ENCODE peak calls at places on chromosome 11, in nine cellular contexts. One of them, this sample, is unnamed. For H3K9me3, the result is how much of the 10 kb centered on the place peaks cover.

GRCh38 chr11:35083181-35084061 is 55.5 kb upstream of the CD44 start:
- DNase-seq in colonic mucosa: peak
- DNase-seq in H1: no peak
- DNase-seq in hepatocyte: peak
- DNase-seq in heart left ventricle: peak
- DNase-seq in OCI-LY7: peak
- DNase-seq in CD8-positive, alpha-beta T cell: peak
- DNase-seq in endodermal cell: peak
- DNase-seq in left lung: peak
- DNase-seq in this sample: peak

GRCh38 chr11:77144196-77144853 is 16.3 kb downstream of the MYO7A start:
- DNase-seq in colonic mucosa: no peak
- DNase-seq in H1: no peak
- DNase-seq in hepatocyte: no peak
- DNase-seq in heart left ventricle: no peak
- DNase-seq in OCI-LY7: no peak
- DNase-seq in CD8-positive, alpha-beta T cell: no peak
- DNase-seq in endodermal cell: no peak
- DNase-seq in left lung: no peak
- DNase-seq in this sample: no peak

GRCh38 chr11:73204711-73205121 is 13.4 kb upstream of the P2RY2 start:
- DNase-seq in colonic mucosa: no peak
- DNase-seq in H1: no peak
- DNase-seq in hepatocyte: no peak
- DNase-seq in heart left ventricle: no peak
- DNase-seq in OCI-LY7: no peak
- DNase-seq in CD8-positive, alpha-beta T cell: no peak
- DNase-seq in endodermal cell: peak
- DNase-seq in left lung: peak
- DNase-seq in this sample: no peak

GRCh38 chr11:131408011-131408640 is 37.7 kb downstream of the NTM start:
- DNase-seq in colonic mucosa: no peak
- DNase-seq in H1: peak
- DNase-seq in hepatocyte: peak
- DNase-seq in heart left ventricle: no peak
- DNase-seq in OCI-LY7: peak
- DNase-seq in CD8-positive, alpha-beta T cell: no peak
- DNase-seq in endodermal cell: peak
- DNase-seq in left lung: no peak
- DNase-seq in this sample: peak

GRCh38 chr11:124313849-124314248 is at the start of gene OR8D1:
- DNase-seq in colonic mucosa: no peak
- DNase-seq in H1: no peak
- DNase-seq in hepatocyte: no peak
- DNase-seq in heart left ventricle: no peak
- DNase-seq in OCI-LY7: no peak
- DNase-seq in CD8-positive, alpha-beta T cell: no peak
- DNase-seq in endodermal cell: no peak
- DNase-seq in left lung: no peak
- DNase-seq in this sample: no peak

GRCh38 chr11:126880872-126881271 is 119.7 kb downstream of the KIRREL3 start:
- DNase-seq in colonic mucosa: no peak
- DNase-seq in H1: no peak
- DNase-seq in hepatocyte: no peak
- DNase-seq in heart left ventricle: no peak
- DNase-seq in OCI-LY7: no peak
- DNase-seq in CD8-positive, alpha-beta T cell: no peak
- DNase-seq in endodermal cell: no peak
- DNase-seq in left lung: no peak
- DNase-seq in this sample: no peak

GRCh38 chr11:62298975-62299374 is at the start of gene SCGB1D4:
- DNase-seq in colonic mucosa: no peak
- DNase-seq in H1: no peak
- DNase-seq in hepatocyte: no peak
- DNase-seq in heart left ventricle: no peak
- DNase-seq in OCI-LY7: no peak
- DNase-seq in CD8-positive, alpha-beta T cell: no peak
- DNase-seq in endodermal cell: no peak
- DNase-seq in left lung: no peak
- DNase-seq in this sample: no peak

GRCh38 chr11:117199916-117200812 is 994 bp downstream of the TAGLN start:
- DNase-seq in colonic mucosa: no peak
- DNase-seq in H1: no peak
- DNase-seq in hepatocyte: no peak
- DNase-seq in heart left ventricle: no peak
- DNase-seq in OCI-LY7: no peak
- DNase-seq in CD8-positive, alpha-beta T cell: no peak
- DNase-seq in endodermal cell: peak
- DNase-seq in left lung: no peak
- DNase-seq in this sample: no peak

GRCh38 chr11:1119282-1120146 is 38.2 kb upstream of the MUC5AC start:
- DNase-seq in colonic mucosa: no peak
- DNase-seq in H1: no peak
- DNase-seq in hepatocyte: no peak
- DNase-seq in heart left ventricle: no peak
- DNase-seq in OCI-LY7: no peak
- DNase-seq in CD8-positive, alpha-beta T cell: no peak
- DNase-seq in endodermal cell: peak
- DNase-seq in left lung: peak
- DNase-seq in this sample: peak

GRCh38 chr11:117584056-117584830 is 212.8 kb downstream of the DSCAML1 start:
- DNase-seq in colonic mucosa: no peak
- DNase-seq in H1: no peak
- DNase-seq in hepatocyte: no peak
- DNase-seq in heart left ventricle: no peak
- DNase-seq in OCI-LY7: no peak
- DNase-seq in CD8-positive, alpha-beta T cell: no peak
- DNase-seq in endodermal cell: no peak
- DNase-seq in left lung: no peak
- DNase-seq in this sample: no peak

GRCh38 chr11:134270250-134270714 is 5.9 kb upstream of the GLB1L3 start:
- DNase-seq in colonic mucosa: no peak
- DNase-seq in H1: no peak
- DNase-seq in hepatocyte: no peak
- DNase-seq in heart left ventricle: no peak
- DNase-seq in OCI-LY7: no peak
- DNase-seq in CD8-positive, alpha-beta T cell: no peak
- DNase-seq in endodermal cell: peak
- DNase-seq in left lung: no peak
- DNase-seq in this sample: no peak

GRCh38 chr11:1412377-1413095 is 22.8 kb downstream of the BRSK2 start:
- DNase-seq in colonic mucosa: no peak
- DNase-seq in H1: no peak
- DNase-seq in hepatocyte: no peak
- DNase-seq in heart left ventricle: no peak
- DNase-seq in OCI-LY7: no peak
- DNase-seq in CD8-positive, alpha-beta T cell: no peak
- DNase-seq in endodermal cell: no peak
- DNase-seq in left lung: no peak
- DNase-seq in this sample: peak

GRCh38 chr11:125022551-125022950 is 40.6 kb upstream of the SLC37A2 start:
- DNase-seq in colonic mucosa: no peak
- DNase-seq in H1: no peak
- DNase-seq in hepatocyte: no peak
- DNase-seq in heart left ventricle: no peak
- DNase-seq in OCI-LY7: no peak
- DNase-seq in CD8-positive, alpha-beta T cell: no peak
- DNase-seq in endodermal cell: no peak
- DNase-seq in left lung: no peak
- DNase-seq in this sample: no peak

GRCh38 chr11:61007971-61008896 is 36.8 kb downstream of the CD6 start:
- DNase-seq in colonic mucosa: peak
- DNase-seq in H1: peak
- DNase-seq in hepatocyte: peak
- DNase-seq in heart left ventricle: no peak
- DNase-seq in OCI-LY7: no peak
- DNase-seq in CD8-positive, alpha-beta T cell: no peak
- DNase-seq in endodermal cell: peak
- DNase-seq in left lung: no peak
- DNase-seq in this sample: peak

GRCh38 chr11:72762641-72763304 is 10.6 kb upstream of the ARAP1 start:
- DNase-seq in colonic mucosa: no peak
- DNase-seq in H1: no peak
- DNase-seq in hepatocyte: no peak
- DNase-seq in heart left ventricle: no peak
- DNase-seq in OCI-LY7: no peak
- DNase-seq in CD8-positive, alpha-beta T cell: no peak
- DNase-seq in endodermal cell: no peak
- DNase-seq in left lung: no peak
- DNase-seq in this sample: no peak

GRCh38 chr11:30392221-30392784 is 69.4 kb downstream of the ARL14EP start:
- DNase-seq in colonic mucosa: no peak
- DNase-seq in H1: no peak
- DNase-seq in hepatocyte: peak
- DNase-seq in heart left ventricle: peak
- DNase-seq in OCI-LY7: no peak
- DNase-seq in CD8-positive, alpha-beta T cell: no peak
- DNase-seq in endodermal cell: no peak
- DNase-seq in left lung: no peak
- DNase-seq in this sample: peak
- H3K9me3 ChIP-seq in colonic mucosa: under half
- H3K9me3 ChIP-seq in H1: under half
- H3K9me3 ChIP-seq in hepatocyte: under half
- H3K9me3 ChIP-seq in heart left ventricle: under half
- H3K9me3 ChIP-seq in OCI-LY7: under half
- H3K9me3 ChIP-seq in CD8-positive, alpha-beta T cell: under half
- H3K9me3 ChIP-seq in endodermal cell: under half
- H3K9me3 ChIP-seq in left lung: under half
- H3K9me3 ChIP-seq in this sample: under half

DNA sequence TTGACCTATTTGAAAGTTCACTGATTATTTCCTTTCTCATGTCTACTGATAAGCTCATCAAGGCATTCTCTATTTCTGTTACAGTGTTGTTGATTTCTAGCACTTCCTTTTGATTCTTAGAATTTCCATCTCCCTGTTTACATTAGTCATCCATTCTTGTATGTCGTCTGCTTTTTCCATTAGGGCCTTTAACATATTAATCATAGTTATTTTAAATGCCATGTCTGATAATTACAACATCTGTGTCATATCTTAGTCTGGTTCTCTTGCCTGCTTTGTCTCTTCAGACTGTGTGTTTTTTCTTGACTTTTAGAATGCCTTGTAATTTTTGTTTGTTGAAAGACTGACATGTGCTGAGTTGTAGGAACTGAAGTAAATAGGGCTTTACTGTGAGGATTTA is 602.1 kb downstream of the SOX6 start:
- DNase-seq in colonic mucosa: no peak
- DNase-seq in H1: no peak
- DNase-seq in hepatocyte: no peak
- DNase-seq in heart left ventricle: no peak
- DNase-seq in OCI-LY7: no peak
- DNase-seq in CD8-positive, alpha-beta T cell: no peak
- DNase-seq in endodermal cell: no peak
- DNase-seq in left lung: no peak
- DNase-seq in this sample: no peak
- TF ChIP-seq CTCF in colonic mucosa: no peak
- TF ChIP-seq CTCF in H1: no peak
- TF ChIP-seq CTCF in hepatocyte: no peak
- TF ChIP-seq CTCF in heart left ventricle: no peak
- TF ChIP-seq CTCF in OCI-LY7: no peak
- TF ChIP-seq CTCF in CD8-positive, alpha-beta T cell: no peak
- TF ChIP-seq CTCF in endodermal cell: no peak
- TF ChIP-seq CTCF in left lung: no peak
- TF ChIP-seq CTCF in this sample: no peak

GRCh38 chr11:58768137-58768536 is 36.4 kb upstream of the GLYAT start:
- DNase-seq in colonic mucosa: no peak
- DNase-seq in H1: no peak
- DNase-seq in hepatocyte: no peak
- DNase-seq in heart left ventricle: no peak
- DNase-seq in OCI-LY7: no peak
- DNase-seq in CD8-positive, alpha-beta T cell: no peak
- DNase-seq in endodermal cell: no peak
- DNase-seq in left lung: no peak
- DNase-seq in this sample: no peak
- H3K9me3 ChIP-seq in colonic mucosa: under half
- H3K9me3 ChIP-seq in H1: half or more
- H3K9me3 ChIP-seq in hepatocyte: under half
- H3K9me3 ChIP-seq in heart left ventricle: under half
- H3K9me3 ChIP-seq in OCI-LY7: under half
- H3K9me3 ChIP-seq in CD8-positive, alpha-beta T cell: under half
- H3K9me3 ChIP-seq in endodermal cell: half or more
- H3K9me3 ChIP-seq in left lung: under half
- H3K9me3 ChIP-seq in this sample: under half

GRCh38 chr11:129280027-129280811 is 88.1 kb upstream of the ARHGAP32 start:
- DNase-seq in colonic mucosa: no peak
- DNase-seq in H1: no peak
- DNase-seq in hepatocyte: no peak
- DNase-seq in heart left ventricle: no peak
- DNase-seq in OCI-LY7: no peak
- DNase-seq in CD8-positive, alpha-beta T cell: peak
- DNase-seq in endodermal cell: no peak
- DNase-seq in left lung: no peak
- DNase-seq in this sample: no peak

GRCh38 chr11:129278586-129279319 is 86.6 kb upstream of the ARHGAP32 start:
- DNase-seq in colonic mucosa: no peak
- DNase-seq in H1: no peak
- DNase-seq in hepatocyte: peak
- DNase-seq in heart left ventricle: no peak
- DNase-seq in OCI-LY7: no peak
- DNase-seq in CD8-positive, alpha-beta T cell: peak
- DNase-seq in endodermal cell: peak
- DNase-seq in left lung: no peak
- DNase-seq in this sample: peak

GRCh38 chr11:129277216-129277838 is 85.2 kb upstream of the ARHGAP32 start:
- DNase-seq in colonic mucosa: no peak
- DNase-seq in H1: no peak
- DNase-seq in hepatocyte: peak
- DNase-seq in heart left ventricle: no peak
- DNase-seq in OCI-LY7: no peak
- DNase-seq in CD8-positive, alpha-beta T cell: no peak
- DNase-seq in endodermal cell: no peak
- DNase-seq in left lung: no peak
- DNase-seq in this sample: no peak

GRCh38 chr11:129281471-129282268 is 89.5 kb upstream of the ARHGAP32 start:
- DNase-seq in colonic mucosa: no peak
- DNase-seq in H1: no peak
- DNase-seq in hepatocyte: no peak
- DNase-seq in heart left ventricle: no peak
- DNase-seq in OCI-LY7: no peak
- DNase-seq in CD8-positive, alpha-beta T cell: no peak
- DNase-seq in endodermal cell: no peak
- DNase-seq in left lung: no peak
- DNase-seq in this sample: no peak

DNA sequence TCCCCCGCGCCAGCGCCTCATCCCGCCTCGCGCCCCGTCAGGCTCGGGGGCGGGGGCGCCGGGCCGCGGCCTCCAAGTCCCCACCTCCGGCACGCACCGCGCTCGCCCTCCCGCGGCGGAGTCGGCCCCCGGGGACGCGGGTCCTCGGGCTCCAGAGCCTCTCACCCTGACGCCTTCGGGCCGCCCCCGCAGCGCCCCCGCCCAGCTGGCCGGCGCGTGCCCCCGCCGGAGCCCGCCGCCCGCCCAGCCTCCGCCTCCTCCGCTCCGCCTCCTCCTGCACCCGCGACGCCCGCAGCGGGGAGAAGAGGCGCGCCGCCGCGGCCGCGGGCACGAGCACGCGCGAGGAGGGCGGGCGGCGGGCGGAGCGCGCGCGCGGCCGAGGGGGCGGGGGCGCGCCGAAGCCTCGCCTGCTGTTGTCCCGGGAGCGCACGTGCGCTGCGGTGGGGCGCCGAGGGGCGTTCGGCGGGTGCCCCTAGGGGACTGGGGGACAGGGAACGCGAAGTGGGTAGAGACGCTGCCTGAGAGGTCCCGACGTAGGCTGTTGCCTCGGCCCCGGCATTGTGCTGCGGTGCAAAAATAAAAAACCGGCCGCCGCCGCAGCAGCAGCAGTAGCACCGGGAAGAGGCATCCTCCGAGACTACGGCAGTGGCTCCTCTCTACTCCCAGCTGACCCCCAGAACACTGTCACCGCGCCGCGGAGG is 87.4 kb upstream of the ARHGAP32 start:
- DNase-seq in colonic mucosa: peak
- DNase-seq in H1: no peak
- DNase-seq in hepatocyte: peak
- DNase-seq in heart left ventricle: peak
- DNase-seq in OCI-LY7: no peak
- DNase-seq in CD8-positive, alpha-beta T cell: peak
- DNase-seq in endodermal cell: peak
- DNase-seq in left lung: peak
- DNase-seq in this sample: peak
- TF ChIP-seq CTCF in colonic mucosa: no peak
- TF ChIP-seq CTCF in H1: no peak
- TF ChIP-seq CTCF in hepatocyte: no peak
- TF ChIP-seq CTCF in heart left ventricle: no peak
- TF ChIP-seq CTCF in OCI-LY7: no peak
- TF ChIP-seq CTCF in CD8-positive, alpha-beta T cell: no peak
- TF ChIP-seq CTCF in endodermal cell: no peak
- TF ChIP-seq CTCF in left lung: no peak
- TF ChIP-seq CTCF in this sample: no peak

This sample was measured in body of pancreas.